ENCODE peak calls at places on chromosome 12, in eight cellular contexts. K is endothelial cell; D is CD8-positive, alpha-beta memory T cell; B is pancreas; N is ELR; I is A172; T is A549; Q is EH. M is an unnamed sample.

GRCh38 chr12:34163443-34163842 is 141.1 kb downstream of the ALG10 start:
- DNase-seq in T (no peak), Q (no peak), K (no peak), B (peak), N (no peak), I (no peak), D (no peak), M (no peak)

GRCh38 chr12:113591480-113591971 is 119.9 kb upstream of the LHX5 start:
- DNase-seq in I (no peak), N (no peak), Q (no peak), T (peak), K (peak), B (no peak), D (no peak), M (peak)

GRCh38 chr12:31658743-31659086 is 773 bp upstream of the ETFBKMT start:
- DNase-seq in N (no peak), Q (no peak), T (no peak), B (no peak), I (no peak), D (no peak), K (no peak), M (no peak)

GRCh38 chr12:12946686-12947355 is 5.1 kb downstream of the GPRC5D start:
- DNase-seq in B (no peak), T (no peak), I (no peak), Q (peak), N (no peak), K (no peak), D (no peak), M (no peak)

GRCh38 chr12:3550839-3551238 is 59.8 kb downstream of the PRMT8 start:
- DNase-seq in D (no peak), I (no peak), N (no peak), Q (no peak), T (no peak), K (no peak), B (no peak), M (no peak)

GRCh38 chr12:124039276-124039675 is 66.3 kb downstream of the ZNF664 start:
- DNase-seq in I (peak), D (no peak), K (no peak), B (peak), Q (peak), T (no peak), N (no peak), M (no peak)

GRCh38 chr12:109296431-109296830 is 12.7 kb downstream of the FOXN4 start:
- DNase-seq in D (no peak), Q (no peak), I (no peak), K (no peak), T (no peak), B (no peak), N (no peak), M (no peak)

GRCh38 chr12:126668961-126669360 is 1598.0 kb upstream of the TMEM132C start:
- DNase-seq in N (no peak), T (no peak), I (no peak), K (no peak), Q (peak), B (no peak), D (no peak), M (no peak)

GRCh38 chr12:120890963-120891362 is 13.2 kb downstream of the SPPL3 start:
- DNase-seq in K (no peak), I (no peak), B (no peak), N (no peak), T (no peak), Q (no peak), D (no peak), M (no peak)

GRCh38 chr12:93567174-93567573 is 5.3 kb upstream of the SOCS2 start:
- DNase-seq in T (no peak), B (no peak), I (no peak), K (no peak), Q (no peak), N (no peak), D (no peak), M (no peak)

GRCh38 chr12:2532647-2533435 is 261.9 kb upstream of the FKBP4 start:
- DNase-seq in I (no peak), T (no peak), B (no peak), K (no peak), D (no peak), Q (no peak), N (no peak), M (no peak)

GRCh38 chr12:49298160-49298559 is 3.2 kb downstream of the PRPH start:
- DNase-seq in N (peak), I (no peak), K (no peak), D (no peak), B (no peak), T (no peak), Q (no peak), M (no peak)

GRCh38 chr12:58847876-58848600 is 72.3 kb downstream of the LRIG3 start:
- DNase-seq in I (peak), D (no peak), K (no peak), T (no peak), N (no peak), B (no peak), Q (peak), M (no peak)

GRCh38 chr12:131979606-131980005 is 29.9 kb downstream of the EP400 start:
- DNase-seq in B (no peak), N (no peak), T (no peak), K (no peak), D (no peak), Q (no peak), I (no peak), M (no peak)

GRCh38 chr12:91703884-91704283 is 441.8 kb downstream of the BTG1 start:
- DNase-seq in Q (no peak), T (no peak), D (no peak), N (no peak), K (no peak), B (no peak), I (no peak), M (no peak)

GRCh38 chr12:63961543-63961942 is 117.0 kb downstream of the SRGAP1 start:
- DNase-seq in I (no peak), Q (no peak), B (no peak), N (no peak), K (no peak), D (no peak), T (no peak), M (no peak)

GRCh38 chr12:34288963-34289345 is 266.7 kb downstream of the ALG10 start:
- DNase-seq in D (no peak), I (no peak), B (no peak), T (no peak), N (no peak), K (no peak), Q (no peak), M (no peak)

GRCh38 chr12:98698603-98699463 is 53.7 kb downstream of the APAF1 start:
- DNase-seq in Q (peak), N (peak), B (peak), D (no peak), T (peak), I (peak), K (peak), M (peak)

GRCh38 chr12:11565752-11566151 is 83.7 kb upstream of the ETV6 start:
- DNase-seq in Q (no peak), D (no peak), N (no peak), I (no peak), K (no peak), B (no peak), T (no peak), M (no peak)

GRCh38 chr12:1171657-1172056 is 180.6 kb downstream of the ERC1 start:
- DNase-seq in Q (peak), I (no peak), B (no peak), K (no peak), N (no peak), T (no peak), D (no peak), M (peak)

GRCh38 chr12:3313655-3314305 is 177.2 kb upstream of the PRMT8 start:
- DNase-seq in T (peak), Q (peak), B (no peak), D (no peak), N (peak), K (peak), I (no peak), M (peak)